ENCODE peak calls at places on chromosomes 2 and 18, in seven cellular contexts. N is AML-193, Z is fibroblast of pulmonary artery, Q is AG04449, U is NCI-H345, E is HEK293T, D is K562. G is an unnamed sample.

GRCh38 chr2:85628658-85629057 is 12.7 kb downstream of the USP39 start:
- DNase-seq in Q (no peak), Z (no peak), D (no peak), E (no peak), N (no peak), U (no peak), G (no peak)

GRCh38 chr2:238564286-238564920 is 137.7 kb downstream of the ASB1 start:
- DNase-seq in E (no peak), U (no peak), Q (no peak), N (no peak), Z (no peak), D (no peak), G (no peak)

GRCh38 chr2:43049836-43050796 is 176.3 kb downstream of the ZFP36L2 start:
- DNase-seq in U (no peak), Q (no peak), E (no peak), D (no peak), Z (no peak), N (no peak), G (no peak)

GRCh38 chr18:77144451-77145118 is 12.0 kb upstream of the MBP start:
- DNase-seq in D (no peak), Q (no peak), U (no peak), E (no peak), N (no peak), Z (no peak), G (no peak)

GRCh38 chr2:160388464-160389263 is 104.9 kb downstream of the RBMS1 start:
- DNase-seq in N (peak), Z (no peak), D (no peak), Q (no peak), U (no peak), E (no peak), G (no peak)

GRCh38 chr18:31498450-31499156 is 626 bp downstream of the DSG2 start:
- DNase-seq in N (no peak), U (no peak), Z (peak), E (peak), Q (no peak), D (peak), G (no peak)

GRCh38 chr2:159202568-159203071 is 83.9 kb downstream of the WDSUB1 start:
- DNase-seq in E (no peak), Z (peak), N (no peak), Q (peak), D (no peak), U (no peak), G (peak)

GRCh38 chr2:220941683-220942082 is 630.4 kb downstream of the EPHA4 start:
- DNase-seq in Z (no peak), D (no peak), U (no peak), N (no peak), Q (no peak), E (no peak), G (no peak)

GRCh38 chr2:231622963-231623362 is 30.3 kb downstream of the TEX44 start:
- DNase-seq in E (no peak), N (no peak), Z (no peak), D (no peak), U (no peak), Q (no peak), G (no peak)

GRCh38 chr18:26082475-26082874 is 7.9 kb downstream of the SS18 start:
- DNase-seq in D (no peak), N (no peak), U (no peak), E (no peak), Q (no peak), Z (peak), G (no peak)

GRCh38 chr18:21740724-21741510 is at the start of gene MIB1:
- DNase-seq in Q (no peak), E (peak), U (peak), Z (no peak), N (no peak), D (peak), G (peak)

GRCh38 chr2:24231461-24231881 is 56.6 kb downstream of the FAM228A start:
- DNase-seq in D (no peak), N (no peak), U (no peak), Q (no peak), Z (peak), E (no peak), G (no peak)

GRCh38 chr2:90069290-90069894 is 1377.9 kb downstream of the RPIA start:
- DNase-seq in N (peak), E (peak), D (peak), U (no peak), Z (no peak), Q (no peak), G (no peak)

GRCh38 chr2:3091696-3092095 is 285.9 kb downstream of the EIPR1 start:
- DNase-seq in U (no peak), Z (no peak), D (no peak), Q (no peak), E (no peak), N (no peak), G (no peak)

GRCh38 chr18:47747260-47747795 is 183.1 kb downstream of the SMAD2 start:
- DNase-seq in D (no peak), U (no peak), N (no peak), Z (no peak), E (no peak), Q (no peak), G (no peak)

GRCh38 chr2:107785756-107786155 is 40.9 kb upstream of the RGPD4 start:
- DNase-seq in E (no peak), U (no peak), Z (no peak), D (no peak), N (no peak), Q (no peak), G (no peak)

GRCh38 chr2:74719066-74719465 is 65.0 kb downstream of the SEMA4F start:
- DNase-seq in Z (no peak), Q (no peak), N (no peak), D (no peak), U (no peak), E (no peak), G (no peak)

GRCh38 chr2:16188256-16188890 is 248.0 kb downstream of the MYCN start:
- DNase-seq in Q (no peak), D (no peak), N (no peak), Z (no peak), U (no peak), E (no peak), G (no peak)

GRCh38 chr2:11598228-11598731 is 64.4 kb downstream of the GREB1 start:
- DNase-seq in U (no peak), E (no peak), D (no peak), Q (no peak), N (no peak), Z (no peak), G (no peak)

GRCh38 chr2:15747172-15747550 is 155.5 kb downstream of the DDX1 start:
- DNase-seq in N (no peak), Q (no peak), Z (no peak), E (no peak), D (no peak), U (no peak), G (no peak)

GRCh38 chr2:232520489-232520888 is 301 bp downstream of the PRSS56 start:
- DNase-seq in U (no peak), Z (no peak), Q (no peak), N (no peak), E (no peak), D (no peak), G (no peak)

GRCh38 chr2:7840651-7841380 is 841.0 kb upstream of the ID2 start:
- DNase-seq in U (no peak), E (no peak), Q (no peak), Z (no peak), N (no peak), D (no peak), G (no peak)

GRCh38 chr2:70448041-70448440 is 105.6 kb downstream of the TGFA start:
- DNase-seq in Z (no peak), N (no peak), Q (no peak), U (no peak), D (no peak), E (no peak), G (no peak)

GRCh38 chr2:166862582-166863132 is 25.6 kb upstream of the XIRP2 start:
- DNase-seq in E (no peak), Z (no peak), Q (no peak), D (no peak), U (no peak), N (no peak), G (no peak)

GRCh38 chr2:214107731-214108130 is 303.1 kb upstream of the VWC2L start:
- DNase-seq in D (no peak), Z (no peak), U (no peak), N (no peak), Q (no peak), E (no peak), G (no peak)